ENCODE peak calls at places on chromosomes 3 and 15, in eight cellular contexts. One of them, this sample, is unnamed.

GRCh38 chr3:46667657-46668056 is 25.8 kb downstream of the ALS2CL start:
- DNase-seq in OCI-LY7: no peak
- DNase-seq in GM12878: no peak
- DNase-seq in fibroblast of lung: no peak
- DNase-seq in H9: peak
- DNase-seq in mammary epithelial cell: no peak
- DNase-seq in GM23338: no peak
- DNase-seq in IMR-90: no peak
- DNase-seq in this sample: no peak

GRCh38 chr3:127970966-127971592 is 56.0 kb downstream of the KBTBD12 start:
- DNase-seq in mammary epithelial cell: peak
- DNase-seq in OCI-LY7: peak
- DNase-seq in fibroblast of lung: peak
- DNase-seq in GM23338: peak
- DNase-seq in IMR-90: peak
- DNase-seq in H9: peak
- DNase-seq in GM12878: peak
- DNase-seq in this sample: peak

GRCh38 chr3:11542551-11542950 is 101.2 kb downstream of the VGLL4 start:
- DNase-seq in mammary epithelial cell: no peak
- DNase-seq in OCI-LY7: no peak
- DNase-seq in GM12878: no peak
- DNase-seq in GM23338: no peak
- DNase-seq in H9: no peak
- DNase-seq in fibroblast of lung: no peak
- DNase-seq in IMR-90: no peak
- DNase-seq in this sample: no peak

GRCh38 chr15:24848050-24848449 is 106.7 kb upstream of the SNRPN start:
- DNase-seq in GM23338: peak
- DNase-seq in mammary epithelial cell: no peak
- DNase-seq in fibroblast of lung: peak
- DNase-seq in H9: peak
- DNase-seq in OCI-LY7: no peak
- DNase-seq in IMR-90: peak
- DNase-seq in GM12878: no peak
- DNase-seq in this sample: no peak

GRCh38 chr3:49388416-49388815 is 23.4 kb downstream of the RHOA start:
- DNase-seq in OCI-LY7: no peak
- DNase-seq in fibroblast of lung: no peak
- DNase-seq in GM12878: no peak
- DNase-seq in mammary epithelial cell: no peak
- DNase-seq in H9: no peak
- DNase-seq in GM23338: no peak
- DNase-seq in IMR-90: no peak
- DNase-seq in this sample: no peak

GRCh38 chr3:11155341-11156025 is 1.2 kb downstream of the HRH1 start:
- DNase-seq in OCI-LY7: no peak
- DNase-seq in fibroblast of lung: peak
- DNase-seq in GM12878: no peak
- DNase-seq in IMR-90: peak
- DNase-seq in mammary epithelial cell: peak
- DNase-seq in H9: peak
- DNase-seq in GM23338: peak
- DNase-seq in this sample: peak

GRCh38 chr3:140164922-140165590 is 230.1 kb downstream of the CLSTN2 start:
- DNase-seq in IMR-90: no peak
- DNase-seq in H9: no peak
- DNase-seq in GM12878: no peak
- DNase-seq in fibroblast of lung: no peak
- DNase-seq in GM23338: no peak
- DNase-seq in mammary epithelial cell: peak
- DNase-seq in OCI-LY7: no peak
- DNase-seq in this sample: no peak

GRCh38 chr3:129313415-129313982 is 34.8 kb downstream of the HMCES start:
- DNase-seq in GM23338: no peak
- DNase-seq in H9: no peak
- DNase-seq in fibroblast of lung: peak
- DNase-seq in GM12878: no peak
- DNase-seq in OCI-LY7: peak
- DNase-seq in IMR-90: peak
- DNase-seq in mammary epithelial cell: peak
- DNase-seq in this sample: no peak

GRCh38 chr3:112446343-112446742 is 52.9 kb downstream of the BTLA start:
- DNase-seq in mammary epithelial cell: peak
- DNase-seq in H9: no peak
- DNase-seq in OCI-LY7: no peak
- DNase-seq in fibroblast of lung: peak
- DNase-seq in GM12878: no peak
- DNase-seq in IMR-90: no peak
- DNase-seq in GM23338: no peak
- DNase-seq in this sample: no peak

GRCh38 chr3:27185231-27185989 is 183.8 kb downstream of the NEK10 start:
- DNase-seq in IMR-90: no peak
- DNase-seq in GM23338: peak
- DNase-seq in GM12878: no peak
- DNase-seq in OCI-LY7: no peak
- DNase-seq in mammary epithelial cell: no peak
- DNase-seq in fibroblast of lung: no peak
- DNase-seq in H9: no peak
- DNase-seq in this sample: no peak

GRCh38 chr15:79673416-79674123 is 223.2 kb downstream of the MTHFS start:
- DNase-seq in OCI-LY7: no peak
- DNase-seq in mammary epithelial cell: peak
- DNase-seq in fibroblast of lung: peak
- DNase-seq in H9: peak
- DNase-seq in GM23338: peak
- DNase-seq in GM12878: peak
- DNase-seq in IMR-90: peak
- DNase-seq in this sample: no peak

GRCh38 chr3:151926956-151927355 is 53.5 kb downstream of the SUCNR1 start:
- DNase-seq in H9: no peak
- DNase-seq in OCI-LY7: no peak
- DNase-seq in IMR-90: peak
- DNase-seq in GM12878: no peak
- DNase-seq in mammary epithelial cell: peak
- DNase-seq in GM23338: no peak
- DNase-seq in fibroblast of lung: peak
- DNase-seq in this sample: no peak

GRCh38 chr3:12461097-12461649 is 23.1 kb upstream of the TSEN2 start:
- DNase-seq in OCI-LY7: no peak
- DNase-seq in mammary epithelial cell: no peak
- DNase-seq in GM23338: no peak
- DNase-seq in H9: no peak
- DNase-seq in GM12878: no peak
- DNase-seq in fibroblast of lung: no peak
- DNase-seq in IMR-90: no peak
- DNase-seq in this sample: no peak

GRCh38 chr3:185920168-185920567 is 17.6 kb downstream of the TRA2B start:
- DNase-seq in GM23338: no peak
- DNase-seq in IMR-90: no peak
- DNase-seq in fibroblast of lung: no peak
- DNase-seq in OCI-LY7: no peak
- DNase-seq in H9: no peak
- DNase-seq in mammary epithelial cell: no peak
- DNase-seq in GM12878: no peak
- DNase-seq in this sample: no peak

GRCh38 chr15:89551502-89551901 is 23.8 kb upstream of the TICRR start:
- DNase-seq in GM23338: no peak
- DNase-seq in IMR-90: no peak
- DNase-seq in H9: no peak
- DNase-seq in fibroblast of lung: no peak
- DNase-seq in OCI-LY7: no peak
- DNase-seq in GM12878: peak
- DNase-seq in mammary epithelial cell: peak
- DNase-seq in this sample: no peak

GRCh38 chr3:125512135-125512920 is 7.7 kb downstream of the SNX4 start:
- DNase-seq in IMR-90: peak
- DNase-seq in OCI-LY7: no peak
- DNase-seq in fibroblast of lung: peak
- DNase-seq in GM12878: peak
- DNase-seq in mammary epithelial cell: peak
- DNase-seq in GM23338: no peak
- DNase-seq in H9: no peak
- DNase-seq in this sample: no peak

GRCh38 chr3:126508539-126508938 is 9.0 kb downstream of the UROC1 start:
- DNase-seq in GM23338: no peak
- DNase-seq in fibroblast of lung: peak
- DNase-seq in mammary epithelial cell: no peak
- DNase-seq in GM12878: no peak
- DNase-seq in IMR-90: no peak
- DNase-seq in H9: no peak
- DNase-seq in OCI-LY7: no peak
- DNase-seq in this sample: no peak

GRCh38 chr3:74445541-74445940 is 168.9 kb downstream of the CNTN3 start:
- DNase-seq in IMR-90: no peak
- DNase-seq in GM23338: no peak
- DNase-seq in OCI-LY7: no peak
- DNase-seq in mammary epithelial cell: no peak
- DNase-seq in H9: no peak
- DNase-seq in fibroblast of lung: no peak
- DNase-seq in GM12878: no peak
- DNase-seq in this sample: no peak

DNA sequence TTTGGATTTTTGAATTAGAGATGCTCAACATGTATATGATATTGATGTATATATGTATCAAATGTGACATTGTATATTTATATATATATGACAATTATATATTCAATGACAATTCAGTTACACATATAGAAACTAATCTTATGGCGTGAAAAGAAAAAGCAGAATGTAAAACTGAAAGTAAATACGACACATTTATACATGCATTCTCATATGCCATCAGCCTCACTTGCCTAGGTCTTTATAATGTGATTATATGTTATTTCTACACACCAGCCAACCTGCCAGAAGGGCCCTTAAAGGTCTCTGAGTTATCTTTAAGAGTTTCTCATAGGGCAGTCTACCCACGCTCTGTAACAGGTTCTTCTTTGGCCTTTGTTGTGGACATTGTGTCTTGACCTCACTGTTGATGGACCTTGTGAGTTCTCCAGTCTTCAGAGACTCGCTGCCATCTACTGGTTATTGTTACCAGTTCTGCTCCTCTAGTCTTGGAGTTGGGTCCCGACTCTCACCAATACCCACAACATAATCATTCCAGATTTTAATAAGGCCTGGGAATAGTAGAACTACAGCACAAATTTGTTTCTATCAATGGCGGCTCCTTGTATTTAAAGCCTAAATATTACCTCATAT is 371.5 kb upstream of the GOLIM4 start:
- DNase-seq in GM23338: peak
- DNase-seq in mammary epithelial cell: peak
- DNase-seq in H9: peak
- DNase-seq in GM12878: peak
- DNase-seq in OCI-LY7: no peak
- DNase-seq in fibroblast of lung: peak
- DNase-seq in IMR-90: peak
- DNase-seq in this sample: no peak
- TF ChIP-seq CTCF in GM23338: peak
- TF ChIP-seq CTCF in mammary epithelial cell: peak
- TF ChIP-seq CTCF in H9: peak
- TF ChIP-seq CTCF in GM12878: peak
- TF ChIP-seq CTCF in OCI-LY7: peak
- TF ChIP-seq CTCF in fibroblast of lung: peak
- TF ChIP-seq CTCF in IMR-90: peak
- TF ChIP-seq CTCF in this sample: no peak

DNA sequence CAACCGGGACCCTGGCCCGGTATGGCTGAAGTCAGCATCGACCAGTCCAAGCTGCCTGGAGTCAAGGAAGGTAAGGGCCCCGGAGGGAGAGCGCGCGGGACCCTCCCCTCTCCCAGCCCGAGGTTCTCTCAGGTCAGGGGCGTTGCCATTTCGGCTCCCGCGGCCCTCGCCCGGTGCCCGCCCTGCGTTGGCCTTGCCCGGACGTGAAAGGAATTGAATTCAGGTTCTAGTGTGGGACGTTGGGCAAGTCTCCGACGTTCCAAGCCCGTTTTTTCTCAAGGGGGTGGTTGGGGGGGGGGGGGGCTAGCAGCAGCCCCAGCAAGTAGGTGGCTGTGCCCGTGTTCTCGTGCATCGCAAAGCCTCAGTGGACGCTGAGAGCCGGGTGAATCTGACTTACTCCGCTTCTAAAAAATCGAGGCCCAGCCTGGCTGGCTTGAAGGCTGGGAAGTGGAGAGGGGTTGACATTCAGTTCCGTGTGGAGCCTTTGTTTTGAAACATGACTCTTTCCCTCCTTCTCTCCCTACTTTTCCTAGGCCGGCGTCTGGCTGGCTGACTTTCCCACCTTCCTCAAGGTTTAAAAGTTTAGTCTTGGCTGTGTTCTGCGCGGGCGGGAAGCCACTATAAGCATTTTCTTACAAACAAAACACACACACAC is 545 bp downstream of the UTS2B start:
- DNase-seq in fibroblast of lung: peak
- DNase-seq in H9: peak
- DNase-seq in IMR-90: peak
- DNase-seq in GM23338: peak
- DNase-seq in GM12878: no peak
- DNase-seq in OCI-LY7: peak
- DNase-seq in mammary epithelial cell: peak
- DNase-seq in this sample: peak
- H2AFZ ChIP-seq in fibroblast of lung: peak
- H2AFZ ChIP-seq in H9: no peak
- H2AFZ ChIP-seq in IMR-90: peak
- H2AFZ ChIP-seq in GM23338: peak
- H2AFZ ChIP-seq in GM12878: peak
- H2AFZ ChIP-seq in OCI-LY7: peak
- H2AFZ ChIP-seq in mammary epithelial cell: peak
- H2AFZ ChIP-seq in this sample: no peak

GRCh38 chr15:26889298-26889898 is 22.5 kb downstream of the GABRA5 start:
- DNase-seq in fibroblast of lung: peak
- DNase-seq in GM12878: peak
- DNase-seq in mammary epithelial cell: peak
- DNase-seq in OCI-LY7: peak
- DNase-seq in GM23338: peak
- DNase-seq in H9: no peak
- DNase-seq in IMR-90: peak
- DNase-seq in this sample: peak
- TF ChIP-seq CTCF in fibroblast of lung: peak
- TF ChIP-seq CTCF in GM12878: peak
- TF ChIP-seq CTCF in mammary epithelial cell: peak
- TF ChIP-seq CTCF in OCI-LY7: peak
- TF ChIP-seq CTCF in GM23338: peak
- TF ChIP-seq CTCF in H9: peak
- TF ChIP-seq CTCF in IMR-90: peak
- TF ChIP-seq CTCF in this sample: peak

DNA sequence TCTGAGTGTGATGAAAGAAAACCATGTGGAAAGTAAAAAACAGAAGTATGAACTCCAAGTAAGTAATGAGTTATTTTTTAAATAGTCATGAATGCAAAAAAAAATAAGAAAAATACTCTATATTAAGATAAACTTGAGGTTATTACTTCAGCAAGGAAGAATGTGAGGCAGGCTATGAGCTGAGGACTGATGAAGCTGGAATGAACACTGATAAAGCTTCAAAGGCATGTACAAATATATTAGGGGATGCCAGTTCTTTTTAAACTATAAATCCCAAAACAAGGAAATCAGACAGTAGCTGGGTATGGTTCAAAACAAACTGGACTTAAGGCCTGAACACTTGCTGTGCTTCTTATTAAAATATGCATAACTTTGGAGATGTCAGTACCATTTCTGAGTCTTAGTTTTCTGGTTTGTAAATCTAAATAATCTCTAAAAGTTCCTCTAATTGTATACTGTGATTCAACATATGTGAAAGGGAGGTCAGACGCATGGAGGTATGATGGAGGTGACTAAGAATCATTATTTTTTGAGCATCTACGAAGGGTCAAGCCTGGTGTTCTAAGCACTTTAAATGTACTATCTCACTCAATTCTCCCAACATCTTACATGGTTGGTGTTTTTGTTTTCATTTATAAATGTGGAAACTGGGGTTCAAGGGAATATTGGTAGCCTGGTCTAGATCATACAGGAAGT is 59.7 kb downstream of the COL6A6 start:
- DNase-seq in H9: no peak
- DNase-seq in mammary epithelial cell: no peak
- DNase-seq in OCI-LY7: no peak
- DNase-seq in GM23338: no peak
- DNase-seq in IMR-90: peak
- DNase-seq in GM12878: no peak
- DNase-seq in fibroblast of lung: peak
- DNase-seq in this sample: no peak
- H2AFZ ChIP-seq in H9: no peak
- H2AFZ ChIP-seq in mammary epithelial cell: no peak
- H2AFZ ChIP-seq in OCI-LY7: no peak
- H2AFZ ChIP-seq in GM23338: no peak
- H2AFZ ChIP-seq in IMR-90: no peak
- H2AFZ ChIP-seq in GM12878: no peak
- H2AFZ ChIP-seq in fibroblast of lung: no peak
- H2AFZ ChIP-seq in this sample: no peak

This sample was measured in HepG2.